ENCODE peak calls at places on chromosomes 2 and 18, in ten cellular contexts. J, F, A, M, Q, T, W, P, U and Y are unnamed samples.

GRCh38 chr2:44839370-44839769 is 102.1 kb upstream of the SIX3 start:
- DNase-seq in Q (no peak), F (no peak), A (no peak), M (no peak), U (peak), W (no peak), P (no peak), T (no peak), J (no peak), Y (no peak)

GRCh38 chr2:162092008-162092390 is 18.0 kb upstream of the DPP4 start:
- DNase-seq in Q (no peak), F (no peak), P (no peak), U (no peak), W (no peak), T (no peak), A (no peak), M (no peak), J (no peak), Y (no peak)

GRCh38 chr2:163044116-163044515 is 205.5 kb upstream of the KCNH7 start:
- DNase-seq in F (no peak), M (peak), U (no peak), T (no peak), Q (no peak), J (no peak), W (no peak), A (no peak), P (no peak), Y (no peak)

GRCh38 chr2:175690113-175690716 is 311.9 kb downstream of the LNPK start:
- DNase-seq in W (no peak), A (peak), M (peak), T (no peak), F (no peak), P (no peak), U (peak), Q (peak), J (no peak), Y (no peak)

GRCh38 chr2:147763861-147764260 is 81.0 kb upstream of the ACVR2A start:
- DNase-seq in T (no peak), J (no peak), Q (no peak), M (no peak), W (no peak), F (no peak), A (no peak), U (no peak), P (no peak), Y (no peak)

GRCh38 chr18:48026216-48026615 is 95.8 kb upstream of the SMAD2 start:
- DNase-seq in M (no peak), Q (no peak), F (no peak), P (no peak), J (no peak), A (no peak), T (no peak), U (no peak), W (no peak), Y (peak)

GRCh38 chr2:15560404-15560987 is 638 bp downstream of the NBAS start:
- DNase-seq in M (peak), Q (peak), U (peak), T (no peak), J (no peak), A (peak), F (no peak), W (peak), P (peak), Y (no peak)

GRCh38 chr18:43563780-43564179 is 286.5 kb upstream of the SYT4 start:
- DNase-seq in J (peak), M (peak), U (no peak), W (no peak), A (peak), Q (peak), P (no peak), T (no peak), F (no peak), Y (no peak)

GRCh38 chr2:8593239-8593638 is 88.6 kb upstream of the ID2 start:
- DNase-seq in T (no peak), Q (no peak), F (no peak), U (no peak), P (no peak), A (no peak), W (no peak), J (no peak), M (no peak), Y (no peak)

GRCh38 chr2:137888845-137889244 is 75.4 kb upstream of the HNMT start:
- DNase-seq in W (peak), P (peak), A (no peak), M (peak), J (peak), Q (peak), F (no peak), T (no peak), U (peak), Y (no peak)

GRCh38 chr2:105076121-105076520 is 38.3 kb downstream of the MRPS9 start:
- DNase-seq in M (no peak), U (no peak), A (no peak), T (no peak), Q (no peak), P (no peak), F (no peak), J (no peak), W (no peak), Y (no peak)

GRCh38 chr2:226362991-226363390 is 436.6 kb downstream of the IRS1 start:
- DNase-seq in J (no peak), Q (no peak), T (no peak), A (peak), F (no peak), U (no peak), P (no peak), W (no peak), M (peak), Y (no peak)

GRCh38 chr18:39761273-39761672 is 2193.8 kb upstream of the PIK3C3 start:
- DNase-seq in T (no peak), F (no peak), Q (no peak), W (no peak), P (no peak), U (no peak), A (no peak), J (no peak), M (no peak), Y (no peak)

GRCh38 chr2:112138143-112139032 is at the start of gene FBLN7:
- DNase-seq in P (no peak), J (no peak), T (no peak), M (no peak), A (no peak), Q (peak), U (no peak), F (no peak), W (peak), Y (peak)

GRCh38 chr2:7363906-7364305 is 446.7 kb downstream of the RNF144A start:
- DNase-seq in F (no peak), T (no peak), Q (peak), A (no peak), W (no peak), U (no peak), M (peak), J (no peak), P (no peak), Y (no peak)

GRCh38 chr18:21141678-21142422 is 30.2 kb upstream of the ROCK1 start:
- DNase-seq in T (no peak), J (no peak), A (peak), M (no peak), P (no peak), U (no peak), W (no peak), F (no peak), Q (peak), Y (no peak)

GRCh38 chr18:59123588-59124369 is 15.9 kb upstream of the SEC11C start:
- DNase-seq in P (no peak), W (no peak), U (no peak), A (peak), Q (no peak), J (no peak), F (no peak), T (no peak), M (peak), Y (no peak)

GRCh38 chr2:110157153-110157793 is 41.7 kb upstream of the MALL start:
- DNase-seq in Q (peak), F (no peak), P (no peak), T (no peak), A (peak), U (peak), M (peak), J (no peak), W (no peak), Y (no peak)

GRCh38 chr2:71299507-71299906 is 32.1 kb upstream of the ZNF638 start:
- DNase-seq in M (peak), W (no peak), F (no peak), A (peak), T (no peak), Q (peak), J (no peak), U (no peak), P (no peak), Y (no peak)

GRCh38 chr2:21687589-21687988 is 563.8 kb downstream of the TDRD15 start:
- DNase-seq in T (no peak), P (no peak), J (no peak), M (no peak), U (no peak), Q (no peak), F (no peak), A (peak), W (no peak), Y (no peak)

GRCh38 chr2:231321021-231321420 is 74.5 kb upstream of the B3GNT7 start:
- DNase-seq in M (no peak), Q (no peak), W (no peak), U (no peak), A (no peak), F (no peak), J (no peak), T (no peak), P (no peak), Y (no peak)

GRCh38 chr2:236665572-236666118 is 96.0 kb downstream of the ACKR3 start:
- DNase-seq in J (no peak), U (peak), W (no peak), P (no peak), Q (no peak), F (no peak), T (no peak), A (no peak), M (peak), Y (no peak)

GRCh38 chr2:138601438-138602165 is 100.0 kb downstream of the SPOPL start:
- DNase-seq in W (no peak), Q (no peak), A (peak), U (no peak), T (no peak), M (no peak), J (no peak), P (no peak), F (no peak), Y (no peak)

GRCh38 chr2:16568998-16569397 is 96.6 kb downstream of the CYRIA start:
- DNase-seq in F (no peak), W (no peak), U (no peak), M (no peak), A (no peak), J (peak), T (no peak), Q (peak), P (no peak), Y (no peak)

GRCh38 chr18:61635901-61636528 is 256.8 kb downstream of the RNF152 start:
- DNase-seq in F (no peak), A (peak), J (peak), W (peak), M (peak), T (no peak), Q (peak), P (peak), U (peak), Y (peak)

GRCh38 chr18:4271952-4272351 is 183.2 kb downstream of the DLGAP1 start:
- DNase-seq in Q (no peak), T (no peak), U (no peak), M (no peak), F (no peak), W (no peak), J (no peak), P (no peak), A (no peak), Y (no peak)

GRCh38 chr18:6056171-6056932 is 161.0 kb upstream of the TMEM200C start:
- DNase-seq in M (no peak), T (no peak), F (no peak), P (no peak), Q (no peak), U (no peak), W (no peak), J (no peak), A (peak), Y (no peak)

GRCh38 chr2:21301871-21302433 is 178.2 kb downstream of the TDRD15 start:
- DNase-seq in W (no peak), J (no peak), P (no peak), U (no peak), A (no peak), Q (no peak), F (no peak), T (no peak), M (no peak), Y (no peak)

GRCh38 chr2:159202568-159203071 is 83.9 kb downstream of the WDSUB1 start:
- DNase-seq in Q (no peak), W (no peak), P (peak), U (peak), F (no peak), T (no peak), A (peak), J (no peak), M (peak), Y (no peak)

GRCh38 chr2:189287982-189288494 is 108.5 kb upstream of the COL5A2 start:
- DNase-seq in T (no peak), W (no peak), P (no peak), J (no peak), Q (peak), F (no peak), A (peak), U (no peak), M (peak), Y (no peak)

GRCh38 chr2:237732790-237733349 is 65.7 kb upstream of the RBM44 start:
- DNase-seq in A (no peak), P (no peak), W (peak), M (no peak), F (no peak), J (no peak), U (no peak), T (no peak), Q (peak), Y (no peak)

GRCh38 chr2:127413200-127413599 is 5.0 kb upstream of the PROC start:
- DNase-seq in U (no peak), A (no peak), J (no peak), M (no peak), T (no peak), W (no peak), Q (no peak), F (no peak), P (no peak), Y (no peak)

GRCh38 chr18:37442477-37442876 is 123.1 kb downstream of the CELF4 start:
- DNase-seq in T (no peak), M (no peak), F (no peak), A (no peak), P (no peak), W (no peak), J (no peak), Q (no peak), U (no peak), Y (no peak)

GRCh38 chr2:219442206-219443015 is 7.8 kb downstream of the SPEG start:
- DNase-seq in T (no peak), W (no peak), J (no peak), U (no peak), Q (peak), P (no peak), A (no peak), F (no peak), M (no peak), Y (no peak)

GRCh38 chr2:219441451-219442205 is 7.0 kb downstream of the SPEG start:
- DNase-seq in W (no peak), T (no peak), J (peak), F (no peak), Q (peak), A (peak), M (peak), P (no peak), U (no peak), Y (no peak)

GRCh38 chr2:219438453-219438852 is 3.8 kb downstream of the SPEG start:
- DNase-seq in T (no peak), J (no peak), U (no peak), Q (no peak), W (no peak), M (no peak), A (no peak), F (no peak), P (no peak), Y (peak)

GRCh38 chr2:219439518-219439917 is 4.9 kb downstream of the SPEG start:
- DNase-seq in M (no peak), F (no peak), A (no peak), J (no peak), U (no peak), W (no peak), Q (no peak), T (no peak), P (no peak), Y (no peak)

GRCh38 chr2:219440388-219441256 is 6.0 kb downstream of the SPEG start:
- DNase-seq in U (no peak), M (peak), J (no peak), A (peak), P (no peak), F (no peak), Q (no peak), T (no peak), W (no peak), Y (no peak)
- H3K27ac ChIP-seq in U (peak), M (peak), J (no peak), A (no peak), P (peak), F (no peak), Q (no peak), T (no peak), W (no peak), Y (no peak)

DNA sequence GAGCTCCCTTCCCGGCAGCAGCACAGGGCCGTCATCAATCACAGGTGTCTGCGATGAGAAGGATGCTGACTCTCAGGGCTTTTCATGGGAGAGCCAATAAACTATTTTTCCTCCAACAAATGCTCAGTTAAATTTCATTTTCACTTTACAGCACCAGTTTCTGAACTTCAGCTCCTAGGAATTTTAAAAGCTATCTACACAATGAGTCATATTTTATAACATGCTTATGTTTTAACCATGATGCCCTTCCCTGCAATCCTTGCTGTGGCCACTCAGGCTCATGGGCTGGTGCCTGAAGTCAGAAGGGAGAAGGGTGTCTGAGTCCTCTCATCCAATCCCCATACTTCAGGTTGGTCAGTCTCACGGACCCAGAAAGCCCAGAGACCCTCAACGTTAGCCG is 123.6 kb downstream of the AFF3 start:
- DNase-seq in P (no peak), M (no peak), T (no peak), Q (no peak), U (no peak), W (no peak), J (no peak), A (peak), F (no peak), Y (no peak)
- H3K27ac ChIP-seq in P (no peak), M (no peak), T (no peak), Q (no peak), U (no peak), W (no peak), J (no peak), A (peak), F (no peak), Y (no peak)

GRCh38 chr2:73997813-73998212 is 13.1 kb downstream of the TET3 start:
- DNase-seq in P (no peak), M (no peak), A (no peak), Q (peak), U (no peak), W (no peak), T (no peak), F (no peak), J (peak), Y (no peak)

GRCh38 chr2:73998451-73998850 is 13.7 kb downstream of the TET3 start:
- DNase-seq in F (no peak), M (no peak), T (no peak), J (no peak), Q (no peak), U (no peak), P (no peak), W (no peak), A (no peak), Y (no peak)

GRCh38 chr2:73999881-74000597 is 15.3 kb downstream of the TET3 start:
- DNase-seq in P (no peak), Q (peak), M (no peak), U (peak), W (no peak), T (no peak), F (no peak), J (no peak), A (peak), Y (peak)

GRCh38 chr2:74001121-74001520 is 16.4 kb downstream of the TET3 start:
- DNase-seq in F (no peak), A (peak), J (no peak), M (no peak), T (no peak), U (no peak), Q (no peak), P (no peak), W (no peak), Y (peak)

GRCh38 chr2:73998933-73999332 is 14.2 kb downstream of the TET3 start:
- DNase-seq in W (no peak), T (no peak), J (no peak), U (no peak), F (no peak), A (no peak), Q (no peak), M (no peak), P (no peak), Y (no peak)
- H3K27ac ChIP-seq in W (no peak), T (no peak), J (no peak), U (no peak), F (no peak), A (no peak), Q (no peak), M (no peak), P (peak), Y (no peak)

DNA sequence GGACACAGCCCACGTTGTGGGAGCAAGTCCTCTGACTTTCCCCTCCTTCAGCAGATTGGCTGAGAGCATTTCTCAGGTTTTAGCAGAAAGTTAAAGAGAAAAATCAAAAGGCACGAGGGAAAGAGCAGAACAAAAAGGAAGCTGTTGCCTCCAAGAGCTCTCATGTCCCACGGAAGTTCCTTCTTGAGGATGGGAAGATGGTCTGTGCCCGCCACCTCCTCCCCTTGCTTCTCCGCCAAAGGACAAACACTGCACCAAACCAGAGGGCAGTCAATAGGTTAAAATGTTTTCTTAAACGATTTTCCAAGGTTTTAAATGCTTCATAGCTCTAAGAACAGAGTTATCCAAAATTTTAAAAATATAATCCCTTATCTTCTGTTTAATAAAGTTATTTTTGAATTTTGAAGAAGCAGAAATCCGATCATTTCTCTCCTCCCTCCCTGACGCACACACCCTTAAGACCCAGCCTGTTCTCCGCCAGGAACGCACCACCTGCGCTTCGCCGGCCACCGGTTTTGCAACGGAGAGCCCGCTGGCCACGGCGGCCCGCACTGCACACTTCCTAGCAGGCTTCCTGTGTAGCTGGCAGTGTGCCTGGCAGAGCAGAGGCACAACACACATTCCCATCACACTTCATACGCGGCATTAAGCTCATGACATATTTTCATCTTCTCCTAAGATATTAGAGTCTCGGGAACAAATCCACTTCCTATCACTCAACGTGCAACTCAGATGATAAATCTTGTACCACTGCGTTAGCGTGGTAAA is 148.2 kb downstream of the HDAC4 start:
- DNase-seq in Q (no peak), U (no peak), T (no peak), P (peak), M (no peak), J (no peak), A (peak), W (peak), F (no peak), Y (no peak)
- H3K27ac ChIP-seq in Q (no peak), U (no peak), T (peak), P (peak), M (no peak), J (no peak), A (no peak), W (no peak), F (no peak), Y (no peak)

DNA sequence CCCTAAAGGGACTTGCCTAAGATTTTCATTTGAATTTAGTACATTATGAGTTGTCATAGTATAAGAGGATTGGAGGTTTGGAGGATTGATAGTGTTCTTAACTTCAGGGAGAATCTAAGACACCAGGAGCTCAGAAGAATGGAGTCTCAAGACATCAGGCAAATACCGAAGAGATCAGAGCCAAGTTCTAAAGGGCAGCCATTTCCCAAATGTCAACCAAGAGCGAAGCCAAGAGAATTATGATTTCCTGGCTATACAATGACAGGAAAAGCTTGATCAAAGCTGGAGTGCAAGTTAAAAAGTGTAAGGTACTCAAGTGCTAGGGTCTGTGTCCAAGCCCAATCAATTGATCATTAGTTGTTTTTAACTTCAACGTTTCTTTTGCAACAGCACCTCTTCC is 283.0 kb upstream of the FN1 start:
- DNase-seq in F (no peak), P (no peak), U (no peak), J (no peak), T (no peak), M (no peak), W (no peak), Q (no peak), A (no peak), Y (no peak)
- H3K27ac ChIP-seq in F (no peak), P (no peak), U (no peak), J (no peak), T (no peak), M (no peak), W (no peak), Q (no peak), A (no peak), Y (peak)